ENCODE peak calls at places on chromosomes 11 and 22, in four cellular contexts. C is transverse colon; V is CD8-positive, alpha-beta memory T cell; R is CD4-positive, CD25-positive, alpha-beta regulatory T cell. I is an unnamed sample.
A peak's percentile ranks its signal among the peaks of the same experiment; 100 is the strongest.

GRCh38 chr11:80144932-80145612 is 704.2 kb upstream of the TENM4 start:
- DNase-seq in C (no peak), V (no peak), R (no peak), I (no peak)

GRCh38 chr11:74123008-74123448 is 47.8 kb downstream of the C2CD3 start:
- DNase-seq in C (no peak), V (no peak), R (no peak), I (no peak)

GRCh38 chr22:38881464-38881871 is 9.5 kb upstream of the CBX6 start:
- DNase-seq in C (peak; percentile 54), V (no peak), R (no peak), I (peak; percentile 75)

GRCh38 chr11:111926505-111927391 is 8.0 kb downstream of the C11orf52 start:
- DNase-seq in C (peak; percentile 97), V (peak; percentile 94), R (peak; percentile 96), I (peak; percentile 96)

GRCh38 chr11:97754976-97755375 is 1265.8 kb upstream of the CNTN5 start:
- DNase-seq in C (no peak), V (no peak), R (no peak), I (no peak)

GRCh38 chr11:46722566-46723358 is 3.7 kb downstream of the F2 start:
- DNase-seq in C (no peak), V (no peak), R (no peak), I (no peak)

GRCh38 chr11:95375881-95376280 is 144.9 kb upstream of the SESN3 start:
- DNase-seq in C (no peak), V (no peak), R (no peak), I (no peak)

GRCh38 chr22:40342521-40342920 is 3.8 kb upstream of the ADSL start:
- DNase-seq in C (no peak), V (no peak), R (no peak), I (no peak)

GRCh38 chr11:419248-420005 is 4.6 kb upstream of the SIGIRR start:
- DNase-seq in C (peak; percentile 7), V (no peak), R (no peak), I (no peak)

GRCh38 chr11:8267831-8268529 is 4.3 kb upstream of the LMO1 start:
- DNase-seq in C (no peak), V (no peak), R (no peak), I (no peak)

GRCh38 chr11:76666408-76666807 is 4.1 kb downstream of the LRRC32 start:
- DNase-seq in C (peak; percentile 14), V (no peak), R (no peak), I (no peak)

GRCh38 chr11:133531450-133531849 is 851 bp downstream of the OPCML start:
- DNase-seq in C (no peak), V (no peak), R (no peak), I (no peak)

GRCh38 chr11:2097356-2097997 is 41.7 kb downstream of the IGF2 start:
- DNase-seq in C (peak; percentile 28), V (no peak), R (no peak), I (peak; percentile 51)

GRCh38 chr22:43345356-43345755 is 2.2 kb upstream of the SCUBE1 start:
- DNase-seq in C (no peak), V (no peak), R (no peak), I (no peak)

GRCh38 chr11:118438314-118438931 is 2.1 kb downstream of the KMT2A start:
- DNase-seq in C (peak; percentile 48), V (peak; percentile 41), R (peak; percentile 70), I (peak; percentile 68)

GRCh38 chr11:102614485-102614884 is 10.6 kb downstream of the MMP20 start:
- DNase-seq in C (no peak), V (no peak), R (no peak), I (no peak)

GRCh38 chr11:49995559-49995958 is 13.2 kb upstream of the OR4C12 start:
- DNase-seq in C (no peak), V (no peak), R (no peak), I (peak; percentile 10)

GRCh38 chr22:47091921-47092700 is 329.7 kb downstream of the TBC1D22A start:
- DNase-seq in C (no peak), V (no peak), R (no peak), I (no peak)

GRCh38 chr11:129593098-129593497 is 217.4 kb downstream of the BARX2 start:
- DNase-seq in C (no peak), V (no peak), R (no peak), I (peak; percentile 70)

GRCh38 chr22:39576027-39576426 is 5.5 kb downstream of the CACNA1I start:
- DNase-seq in C (no peak), V (no peak), R (no peak), I (no peak)

GRCh38 chr11:116567721-116568242 is 205.0 kb downstream of the BUD13 start:
- DNase-seq in C (no peak), V (no peak), R (no peak), I (no peak)

GRCh38 chr11:72609045-72609444 is 65.2 kb downstream of the PDE2A start:
- DNase-seq in C (no peak), V (no peak), R (no peak), I (no peak)

GRCh38 chr11:72234514-72234830 is 9.5 kb downstream of the PHOX2A start:
- DNase-seq in C (no peak), V (no peak), R (no peak), I (no peak)

GRCh38 chr11:65630215-65630614 is 7.7 kb upstream of the SIPA1 start:
- DNase-seq in C (no peak), V (no peak), R (no peak), I (no peak)

GRCh38 chr11:114291847-114292680 is 4.1 kb upstream of the NNMT start:
- DNase-seq in C (no peak), V (no peak), R (no peak), I (no peak)

GRCh38 chr11:111347723-111348115 is 31.4 kb downstream of the POU2AF1 start:
- DNase-seq in C (no peak), V (no peak), R (no peak), I (no peak)

DNA sequence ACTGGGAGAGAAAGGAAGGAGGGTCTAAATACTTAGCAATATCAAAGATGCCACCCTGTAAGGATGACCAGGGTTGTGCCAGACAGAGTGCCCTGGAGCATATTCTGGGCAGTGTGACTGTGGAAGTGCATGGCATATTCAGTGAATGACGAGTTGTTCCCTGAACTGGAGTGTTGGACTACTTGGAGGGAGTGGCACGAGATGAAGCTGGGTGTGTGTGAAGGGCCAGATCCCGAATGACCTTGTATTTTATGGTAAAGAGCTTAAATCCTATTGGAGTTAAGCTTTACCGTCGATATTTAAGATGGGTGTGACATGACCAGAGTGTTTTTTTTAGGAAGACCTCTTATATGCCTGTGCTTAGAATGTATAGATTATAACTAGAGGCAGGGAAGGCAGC is 48.8 kb downstream of the STIM1 start:
- DNase-seq in C (peak; percentile 57), V (no peak), R (no peak), I (no peak)
- H3K4me1 ChIP-seq in C (peaks cover 39% of the 10 kb centered on the region), V (peaks cover 79% of the 10 kb centered on the region), R (peaks cover 75% of the 10 kb centered on the region), I (no peaks in the 10 kb centered on the region)

DNA sequence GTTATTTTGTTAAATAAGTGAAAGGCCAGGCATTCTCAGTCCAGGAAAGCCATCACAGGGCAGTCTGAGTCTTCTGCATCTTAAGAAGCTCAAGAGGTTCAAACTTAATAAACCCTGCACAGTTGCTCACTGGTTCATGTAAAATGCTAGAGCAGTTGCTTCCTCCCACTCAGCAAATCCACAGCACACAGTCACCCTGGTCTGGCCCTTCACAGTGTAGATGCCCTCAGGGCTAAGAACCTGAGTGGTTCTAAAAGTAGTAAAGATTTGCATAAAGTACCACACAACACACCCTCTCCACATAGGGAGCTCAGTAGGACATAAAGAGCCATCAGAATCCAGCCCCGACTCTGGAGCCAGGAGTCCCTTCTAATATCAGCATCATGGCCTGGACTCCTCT is 58.7 kb downstream of the ZNF280B start:
- DNase-seq in C (no peak), V (no peak), R (no peak), I (no peak)
- H3K4me3 ChIP-seq in C (no peak overlapping the region), V (no peak overlapping the region), R (no peak overlapping the region), I (no peak overlapping the region)

GRCh38 chr11:75371930-75372876 is 20.7 kb upstream of the ARRB1 start:
- DNase-seq in C (peak; percentile 39), V (no peak), R (no peak), I (peak; percentile 78)
- H3K27ac ChIP-seq in C (peak overlapping the region; percentile 70), V (no peak overlapping the region), R (no peak overlapping the region), I (peak overlapping the region; percentile 83)

DNA sequence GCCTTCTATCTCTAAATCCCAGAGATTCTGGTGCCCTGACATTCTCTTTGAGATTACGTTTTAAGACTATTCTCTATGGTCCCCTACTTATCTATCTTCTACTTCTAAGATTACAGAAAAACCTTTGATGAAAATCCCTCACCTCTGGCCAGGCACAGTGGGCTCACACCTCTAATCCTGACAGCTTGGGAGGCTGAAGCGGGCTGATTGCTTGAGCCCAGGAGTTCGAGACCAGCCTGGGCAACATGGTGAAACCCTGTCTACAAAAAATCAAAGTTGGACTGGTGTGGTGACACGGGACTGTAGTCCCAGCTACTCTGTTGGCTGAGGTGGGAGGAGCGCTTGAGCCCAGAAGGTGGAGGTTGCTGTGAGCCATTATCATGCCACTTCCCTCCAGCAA is 14.4 kb downstream of the NUP98 start:
- DNase-seq in C (no peak), V (no peak), R (no peak), I (no peak)
- H3K4me1 ChIP-seq in C (peaks cover 3% of the 10 kb centered on the region), V (peaks cover 49% of the 10 kb centered on the region), R (peaks cover 63% of the 10 kb centered on the region), I (peaks cover 9% of the 10 kb centered on the region)

GRCh38 chr22:49936973-49937757 is 18.7 kb downstream of the CRELD2 start:
- DNase-seq in C (no peak), V (no peak), R (no peak), I (no peak)
- H3K4me3 ChIP-seq in C (no peak overlapping the region), V (peak overlapping the region; percentile 32), R (no peak overlapping the region), I (no peak overlapping the region)

GRCh38 chr11:59659981-59660380 is 8.9 kb downstream of the PATL1 start:
- DNase-seq in C (no peak), V (no peak), R (no peak), I (no peak)

GRCh38 chr11:59658036-59658435 is 10.8 kb downstream of the PATL1 start:
- DNase-seq in C (no peak), V (no peak), R (no peak), I (no peak)

GRCh38 chr11:59660621-59661020 is 8.2 kb downstream of the PATL1 start:
- DNase-seq in C (no peak), V (no peak), R (no peak), I (no peak)

GRCh38 chr11:59654893-59655292 is 13.9 kb downstream of the PATL1 start:
- DNase-seq in C (no peak), V (no peak), R (no peak), I (no peak)
- H3K27ac ChIP-seq in C (no peak overlapping the region), V (no peak overlapping the region), R (no peak overlapping the region), I (no peak overlapping the region)

GRCh38 chr11:32039149-32039548 is 51.7 kb upstream of the RCN1 start:
- DNase-seq in C (no peak), V (no peak), R (no peak), I (no peak)
- H3K4me1 ChIP-seq in C (no peaks in the 10 kb centered on the region), V (no peaks in the 10 kb centered on the region), R (no peaks in the 10 kb centered on the region), I (no peaks in the 10 kb centered on the region)

DNA sequence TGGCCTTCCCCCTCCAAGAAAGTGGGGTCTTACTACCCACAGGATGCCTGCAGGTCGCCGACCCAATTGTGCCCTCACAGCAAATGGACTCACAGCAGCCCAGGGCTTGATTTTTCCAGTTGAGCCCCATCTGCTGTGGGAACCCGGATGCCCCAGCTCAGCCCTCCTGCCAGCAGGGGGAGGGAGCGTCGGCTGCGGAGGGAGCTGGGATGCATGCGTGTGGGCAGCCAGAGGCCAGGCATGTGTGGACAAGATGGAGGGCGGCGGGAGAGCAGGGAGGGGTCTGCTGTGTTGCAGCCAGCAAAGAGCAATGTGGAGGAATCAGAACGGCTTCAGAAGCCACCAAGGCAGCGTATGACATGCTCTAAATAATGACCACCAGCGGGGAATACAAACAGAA is 41.0 kb upstream of the EIF3D start:
- DNase-seq in C (no peak), V (no peak), R (no peak), I (no peak)
- H3K4me3 ChIP-seq in C (no peak overlapping the region), V (no peak overlapping the region), R (no peak overlapping the region), I (no peak overlapping the region)